ENCODE peak calls at places on chromosomes 12 and 14, in eight cellular contexts. A, M, E, N, Y, K, B and U are unnamed samples.

GRCh38 chr12:31289443-31289842 is 36.5 kb downstream of the SINHCAF start:
- DNase-seq in B (no peak), M (no peak), Y (no peak), E (no peak), N (no peak), K (no peak), A (no peak), U (no peak)

GRCh38 chr14:54252072-54252730 is 144.6 kb upstream of the CDKN3 start:
- DNase-seq in K (no peak), M (no peak), B (no peak), Y (no peak), E (peak), N (no peak), A (peak), U (no peak)

GRCh38 chr12:28869197-28869596 is 279.9 kb upstream of the FAR2 start:
- DNase-seq in K (no peak), N (no peak), E (no peak), Y (no peak), A (peak), B (no peak), M (peak), U (no peak)

GRCh38 chr12:77577756-77578155 is 252.9 kb upstream of the NAV3 start:
- DNase-seq in B (no peak), N (no peak), M (no peak), A (no peak), Y (no peak), K (no peak), E (peak), U (no peak)

GRCh38 chr12:30823140-30823669 is 68.5 kb upstream of the CAPRIN2 start:
- DNase-seq in A (no peak), M (no peak), E (peak), K (peak), Y (peak), N (no peak), B (no peak), U (peak)

GRCh38 chr14:21071225-21072041 is 1.3 kb downstream of the ARHGEF40 start:
- DNase-seq in E (peak), A (peak), B (peak), M (peak), Y (peak), K (peak), N (peak), U (no peak)

GRCh38 chr14:60981626-60982455 is 796 bp downstream of the SLC38A6 start:
- DNase-seq in B (no peak), Y (no peak), K (no peak), A (peak), M (peak), N (no peak), E (peak), U (no peak)

GRCh38 chr14:53304726-53305381 is 151.7 kb upstream of the DDHD1 start:
- DNase-seq in K (no peak), A (peak), M (peak), B (no peak), Y (no peak), E (no peak), N (no peak), U (no peak)

GRCh38 chr14:72503696-72504368 is 390.1 kb downstream of the DPF3 start:
- DNase-seq in N (no peak), M (no peak), E (no peak), B (no peak), A (no peak), K (no peak), Y (no peak), U (no peak)

GRCh38 chr12:49541911-49542505 is 3.2 kb downstream of the KCNH3 start:
- DNase-seq in Y (no peak), M (no peak), K (peak), A (no peak), N (no peak), E (no peak), B (no peak), U (no peak)

GRCh38 chr12:29497588-29497987 is at the start of gene OVCH1:
- DNase-seq in B (no peak), Y (no peak), E (no peak), N (no peak), M (no peak), K (no peak), A (no peak), U (no peak)

GRCh38 chr14:50601405-50601804 is 41.5 kb downstream of the ATL1 start:
- DNase-seq in E (no peak), M (no peak), N (no peak), A (no peak), Y (no peak), B (no peak), K (no peak), U (no peak)

GRCh38 chr14:24058951-24059475 is 7.2 kb downstream of the CARMIL3 start:
- DNase-seq in N (no peak), K (peak), M (no peak), A (no peak), B (no peak), E (no peak), Y (no peak), U (no peak)

GRCh38 chr12:56808954-56809353 is 45.8 kb downstream of the HSD17B6 start:
- DNase-seq in Y (no peak), A (peak), K (no peak), N (no peak), E (no peak), M (no peak), B (no peak), U (no peak)

GRCh38 chr12:47721431-47721973 is 3.8 kb downstream of the ENDOU start:
- DNase-seq in K (no peak), A (peak), N (no peak), M (no peak), Y (no peak), B (no peak), E (no peak), U (peak)

GRCh38 chr12:15854916-15855315 is 27.3 kb upstream of the STRAP start:
- DNase-seq in N (no peak), M (no peak), E (no peak), K (no peak), B (no peak), Y (no peak), A (no peak), U (no peak)

GRCh38 chr14:24784981-24785380 is 151.0 kb upstream of the GZMB start:
- DNase-seq in A (no peak), M (peak), E (no peak), K (no peak), Y (no peak), B (no peak), N (peak), U (no peak)

GRCh38 chr12:84913151-84913550 is 552 bp upstream of the SLC6A15 start:
- DNase-seq in M (peak), N (no peak), E (no peak), A (no peak), B (no peak), Y (no peak), K (no peak), U (no peak)

GRCh38 chr12:1171657-1172056 is 180.6 kb downstream of the ERC1 start:
- DNase-seq in B (no peak), M (no peak), N (no peak), E (no peak), K (no peak), A (peak), Y (no peak), U (no peak)

GRCh38 chr12:93347054-93347786 is 30.5 kb upstream of the NUDT4 start:
- DNase-seq in M (no peak), Y (no peak), K (no peak), B (no peak), A (no peak), E (no peak), N (no peak), U (no peak)

GRCh38 chr12:96457191-96457930 is 32.0 kb upstream of the CFAP54 start:
- DNase-seq in N (peak), A (no peak), K (no peak), E (no peak), M (no peak), Y (no peak), B (no peak), U (no peak)

GRCh38 chr14:92922883-92923743 is at the start of gene CHGA:
- DNase-seq in N (no peak), A (peak), M (peak), Y (peak), B (no peak), E (peak), K (no peak), U (peak)

GRCh38 chr14:32298346-32298745 is 30.8 kb upstream of the AKAP6 start:
- DNase-seq in E (no peak), Y (no peak), N (no peak), A (no peak), B (no peak), K (no peak), M (no peak), U (no peak)

GRCh38 chr12:71476513-71476912 is 36.9 kb downstream of the LGR5 start:
- DNase-seq in M (no peak), B (peak), Y (no peak), N (no peak), E (peak), K (no peak), A (peak), U (no peak)

GRCh38 chr12:84136862-84137367 is 775.7 kb downstream of the SLC6A15 start:
- DNase-seq in Y (no peak), B (no peak), M (no peak), K (no peak), A (no peak), N (no peak), E (peak), U (no peak)

GRCh38 chr14:74038015-74038859 is 19.1 kb downstream of the BBOF1 start:
- DNase-seq in E (peak), N (peak), B (no peak), Y (no peak), M (peak), K (no peak), A (peak), U (peak)